ENCODE peak calls at places on chromosomes 4 and X, in five cellular contexts. Q is GM20000; I is iPS-NIHi11; O is heart left ventricle; X is CD4-positive, alpha-beta T cell. D is an unnamed sample.
A peak's percentile ranks its signal among the peaks of the same experiment; 100 is the strongest.

GRCh38 chrX:15233416-15234015 is 36.4 kb downstream of the ASB9 start:
- DNase-seq in Q (no peak), I (no peak), O (no peak), X (no peak), D (no peak)

GRCh38 chrX:24024819-24025740 is 1.9 kb downstream of the KLHL15 start:
- DNase-seq in Q (peak; percentile 93), I (peak; percentile 82), O (peak; percentile 90), X (peak; percentile 70), D (peak; percentile 92)

GRCh38 chr4:104905546-104905945 is 241.1 kb upstream of the TET2 start:
- DNase-seq in Q (no peak), I (no peak), O (no peak), X (no peak), D (no peak)

GRCh38 chr4:106806158-106806797 is 229.8 kb downstream of the DKK2 start:
- DNase-seq in Q (no peak), I (no peak), O (no peak), X (no peak), D (no peak)

GRCh38 chrX:14267224-14267623 is 237.5 kb upstream of the GEMIN8 start:
- DNase-seq in Q (no peak), I (no peak), O (no peak), X (no peak), D (no peak)

GRCh38 chr4:56783986-56784385 is 37.5 kb downstream of the SPINK2 start:
- DNase-seq in Q (no peak), I (no peak), O (no peak), X (no peak), D (no peak)

GRCh38 chr4:161256716-161257115 is 907.1 kb downstream of the FSTL5 start:
- DNase-seq in Q (no peak), I (no peak), O (no peak), X (no peak), D (no peak)

GRCh38 chrX:82127228-82128123 is 925.6 kb downstream of the SH3BGRL start:
- DNase-seq in Q (peak; percentile 3), I (no peak), O (no peak), X (no peak), D (no peak)

GRCh38 chrX:68894142-68894512 is 65.3 kb downstream of the EFNB1 start:
- DNase-seq in Q (no peak), I (no peak), O (no peak), X (no peak), D (no peak)

GRCh38 chr4:2320152-2320551 is 58.2 kb upstream of the MXD4 start:
- DNase-seq in Q (no peak), I (peak; percentile 9), O (no peak), X (no peak), D (no peak)

GRCh38 chr4:173273956-173274355 is 60.2 kb downstream of the HMGB2 start:
- DNase-seq in Q (no peak), I (no peak), O (no peak), X (no peak), D (no peak)

GRCh38 chr4:6446538-6447451 is 25.6 kb downstream of the PPP2R2C start:
- DNase-seq in Q (no peak), I (no peak), O (peak; percentile 34), X (no peak), D (peak; percentile 30)

GRCh38 chrX:50594788-50595187 is 124.2 kb upstream of the DGKK start:
- DNase-seq in Q (no peak), I (peak; percentile 58), O (peak; percentile 22), X (no peak), D (no peak)

GRCh38 chr4:106898621-106899230 is 137.4 kb downstream of the DKK2 start:
- DNase-seq in Q (peak; percentile 25), I (peak; percentile 55), O (no peak), X (no peak), D (peak; percentile 15)

GRCh38 chr4:41360911-41361830 is 104.4 kb downstream of the UCHL1 start:
- DNase-seq in Q (no peak), I (peak; percentile 44), O (peak; percentile 53), X (no peak), D (peak; percentile 43)

GRCh38 chrX:105636667-105637066 is 185.7 kb upstream of the NRK start:
- DNase-seq in Q (no peak), I (peak; percentile 9), O (no peak), X (no peak), D (no peak)

GRCh38 chrX:150873616-150874015 is 24.9 kb downstream of the CD99L2 start:
- DNase-seq in Q (no peak), I (no peak), O (peak; percentile 24), X (no peak), D (no peak)

GRCh38 chr4:122728781-122729330 is 3.6 kb upstream of the BBS12 start:
- DNase-seq in Q (no peak), I (no peak), O (no peak), X (no peak), D (no peak)

GRCh38 chr4:112145820-112146813 is 863 bp downstream of the FAM241A start:
- DNase-seq in Q (peak; percentile 84), I (peak; percentile 64), O (peak; percentile 38), X (peak; percentile 25), D (peak; percentile 47)

GRCh38 chrX:65671966-65672365 is 4.5 kb downstream of the MSN start:
- DNase-seq in Q (no peak), I (no peak), O (no peak), X (no peak), D (no peak)

GRCh38 chr4:118033148-118034060 is 882 bp upstream of the NDST3 start:
- DNase-seq in Q (peak; percentile 26), I (peak; percentile 81), O (peak; percentile 9), X (no peak), D (no peak)

GRCh38 chr4:13541720-13542576 is 2.4 kb downstream of the NKX3-2 start:
- DNase-seq in Q (peak; percentile 73), I (no peak), O (no peak), X (no peak), D (no peak)

GRCh38 chr4:75724867-75725724 is 719 bp downstream of the USO1 start:
- DNase-seq in Q (peak; percentile 78), I (peak; percentile 64), O (peak; percentile 76), X (peak; percentile 23), D (peak; percentile 82)